ENCODE peak calls at places on chromosome 15, in six cellular contexts. U is fibroblast of mammary gland, M is germinal center, R is cardiac fibroblast, S is foreskin fibroblast, G is cardiac muscle cell. B is an unnamed sample.

GRCh38 chr15:90456236-90456635 is 68.2 kb downstream of the IQGAP1 start:
- DNase-seq in U (no peak), M (no peak), R (no peak), S (no peak), G (no peak), B (no peak)

GRCh38 chr15:62054979-62055378 is 5.3 kb downstream of the VPS13C start:
- DNase-seq in U (no peak), M (no peak), R (no peak), S (no peak), G (no peak), B (no peak)

GRCh38 chr15:58229297-58229768 is 91.2 kb downstream of the AQP9 start:
- DNase-seq in U (peak), M (no peak), R (no peak), S (peak), G (peak), B (no peak)

GRCh38 chr15:87846746-87847145 is 409.8 kb downstream of the NTRK3 start:
- DNase-seq in U (peak), M (no peak), R (peak), S (no peak), G (no peak), B (no peak)

GRCh38 chr15:22995786-22996185 is 15.6 kb upstream of the CYFIP1 start:
- DNase-seq in U (no peak), M (no peak), R (no peak), S (no peak), G (no peak), B (no peak)

GRCh38 chr15:94478763-94479162 is 247.4 kb downstream of the MCTP2 start:
- DNase-seq in U (no peak), M (peak), R (no peak), S (no peak), G (no peak), B (no peak)

GRCh38 chr15:41727143-41727542 is 47.1 kb upstream of the MAPKBP1 start:
- DNase-seq in U (no peak), M (no peak), R (peak), S (no peak), G (no peak), B (no peak)

GRCh38 chr15:82146558-82146957 is 100.7 kb upstream of the MEX3B start:
- DNase-seq in U (no peak), M (no peak), R (no peak), S (no peak), G (no peak), B (no peak)

GRCh38 chr15:97200161-97200560 is 760.3 kb upstream of the ARRDC4 start:
- DNase-seq in U (no peak), M (no peak), R (no peak), S (no peak), G (no peak), B (no peak)

GRCh38 chr15:67181221-67181639 is 73.2 kb downstream of the AAGAB start:
- DNase-seq in U (no peak), M (no peak), R (no peak), S (no peak), G (no peak), B (no peak)

GRCh38 chr15:58369261-58369699 is 62.5 kb upstream of the LIPC start:
- DNase-seq in U (no peak), M (no peak), R (peak), S (peak), G (no peak), B (no peak)

GRCh38 chr15:90685688-90686434 is 31.3 kb upstream of the BLM start:
- DNase-seq in U (no peak), M (no peak), R (no peak), S (no peak), G (no peak), B (no peak)

GRCh38 chr15:99416191-99417188 is 149.3 kb upstream of the MEF2A start:
- DNase-seq in U (no peak), M (no peak), R (no peak), S (no peak), G (no peak), B (no peak)

GRCh38 chr15:63977102-63977501 is 69.2 kb downstream of the DAPK2 start:
- DNase-seq in U (no peak), M (no peak), R (no peak), S (no peak), G (no peak), B (no peak)

GRCh38 chr15:32994810-32995424 is 199.6 kb downstream of the FMN1 start:
- DNase-seq in U (peak), M (peak), R (peak), S (peak), G (peak), B (peak)

GRCh38 chr15:51878446-51879386 is 49.3 kb downstream of the TMOD3 start:
- DNase-seq in U (peak), M (no peak), R (peak), S (peak), G (no peak), B (peak)

GRCh38 chr15:101070502-101071273 is 151.5 kb downstream of the LRRK1 start:
- DNase-seq in U (peak), M (no peak), R (peak), S (peak), G (no peak), B (no peak)

GRCh38 chr15:87871130-87871737 is 385.3 kb downstream of the NTRK3 start:
- DNase-seq in U (peak), M (no peak), R (no peak), S (no peak), G (no peak), B (no peak)

GRCh38 chr15:72112111-72112510 is 5.8 kb downstream of the MYO9A start:
- DNase-seq in U (peak), M (no peak), R (peak), S (peak), G (no peak), B (no peak)

GRCh38 chr15:29686079-29686425 is 136.2 kb downstream of the TJP1 start:
- DNase-seq in U (no peak), M (no peak), R (no peak), S (no peak), G (no peak), B (no peak)

GRCh38 chr15:25770031-25770430 is 93.1 kb downstream of the ATP10A start:
- DNase-seq in U (no peak), M (no peak), R (no peak), S (no peak), G (no peak), B (no peak)

GRCh38 chr15:74782596-74783071 is 754 bp downstream of the CSK start:
- DNase-seq in U (no peak), M (no peak), R (no peak), S (peak), G (peak), B (no peak)

GRCh38 chr15:37112171-37112570 is 11.8 kb upstream of the MEIS2 start:
- DNase-seq in U (peak), M (no peak), R (no peak), S (no peak), G (no peak), B (no peak)

GRCh38 chr15:61951949-61952348 is 108.3 kb downstream of the VPS13C start:
- DNase-seq in U (no peak), M (no peak), R (peak), S (peak), G (peak), B (no peak)

GRCh38 chr15:70195808-70196304 is 98.1 kb upstream of the TLE3 start:
- DNase-seq in U (peak), M (no peak), R (peak), S (peak), G (no peak), B (peak)

GRCh38 chr15:69543681-69544080 is 91.1 kb downstream of the RPLP1 start:
- DNase-seq in U (no peak), M (no peak), R (no peak), S (no peak), G (no peak), B (no peak)

GRCh38 chr15:68114840-68115239 is 60.7 kb downstream of the PIAS1 start:
- DNase-seq in U (no peak), M (no peak), R (no peak), S (no peak), G (no peak), B (no peak)

GRCh38 chr15:97875513-97876285 is 84.8 kb upstream of the ARRDC4 start:
- DNase-seq in U (no peak), M (no peak), R (no peak), S (no peak), G (no peak), B (no peak)

GRCh38 chr15:64430000-64430735 is 30.2 kb upstream of the ZNF609 start:
- DNase-seq in U (peak), M (no peak), R (peak), S (peak), G (peak), B (peak)

GRCh38 chr15:92682772-92683510 is 27.4 kb upstream of the FAM174B start:
- DNase-seq in U (peak), M (no peak), R (peak), S (no peak), G (no peak), B (no peak)

GRCh38 chr15:25947336-25948080 is 84.4 kb upstream of the ATP10A start:
- DNase-seq in U (peak), M (no peak), R (no peak), S (peak), G (peak), B (peak)

GRCh38 chr15:32029862-32030781 is at the start of gene CHRNA7:
- DNase-seq in U (peak), M (peak), R (peak), S (peak), G (peak), B (peak)

GRCh38 chr15:33490703-33491102 is 179.9 kb downstream of the RYR3 start:
- DNase-seq in U (no peak), M (no peak), R (no peak), S (no peak), G (no peak), B (no peak)

GRCh38 chr15:74641151-74641550 is 25.5 kb downstream of the CLK3 start:
- DNase-seq in U (no peak), M (no peak), R (no peak), S (no peak), G (no peak), B (no peak)

GRCh38 chr15:52980446-52980845 is 190.3 kb upstream of the ONECUT1 start:
- DNase-seq in U (no peak), M (no peak), R (no peak), S (no peak), G (no peak), B (no peak)